ENCODE peak calls at places on chromosomes 12 and 14, in five cellular contexts. One of them, this sample, is unnamed.
A peak's percentile ranks its signal among the peaks of the same experiment; 100 is the strongest.

GRCh38 chr12:111396726-111397445 is 8.8 kb upstream of the SH2B3 start:
- DNase-seq in NCI-H2107: peak; percentile 51
- DNase-seq in foreskin fibroblast: peak; percentile 96
- DNase-seq in COR-L47: peak; percentile 78
- DNase-seq in NCI-H1092 treated with DMSO at 0.1 percent for 48 hours: peak; percentile 45
- DNase-seq in this sample: peak; percentile 61

GRCh38 chr14:106491851-106492250 is 965.5 kb downstream of the TMEM121 start:
- DNase-seq in NCI-H2107: no peak
- DNase-seq in foreskin fibroblast: no peak
- DNase-seq in COR-L47: peak; percentile 9
- DNase-seq in NCI-H1092 treated with DMSO at 0.1 percent for 48 hours: no peak
- DNase-seq in this sample: no peak

GRCh38 chr12:128911861-128912260 is 58.6 kb downstream of the GLT1D1 start:
- DNase-seq in NCI-H2107: no peak
- DNase-seq in foreskin fibroblast: no peak
- DNase-seq in COR-L47: no peak
- DNase-seq in NCI-H1092 treated with DMSO at 0.1 percent for 48 hours: no peak
- DNase-seq in this sample: no peak

GRCh38 chr12:58502236-58502635 is 418.1 kb downstream of the LRIG3 start:
- DNase-seq in NCI-H2107: no peak
- DNase-seq in foreskin fibroblast: no peak
- DNase-seq in COR-L47: peak; percentile 96
- DNase-seq in NCI-H1092 treated with DMSO at 0.1 percent for 48 hours: peak; percentile 94
- DNase-seq in this sample: peak; percentile 27

GRCh38 chr12:28017873-28018255 is 45.3 kb upstream of the PTHLH start:
- DNase-seq in NCI-H2107: no peak
- DNase-seq in foreskin fibroblast: no peak
- DNase-seq in COR-L47: no peak
- DNase-seq in NCI-H1092 treated with DMSO at 0.1 percent for 48 hours: no peak
- DNase-seq in this sample: no peak

GRCh38 chr14:52650774-52651173 is 44.6 kb downstream of the ERO1A start:
- DNase-seq in NCI-H2107: no peak
- DNase-seq in foreskin fibroblast: no peak
- DNase-seq in COR-L47: no peak
- DNase-seq in NCI-H1092 treated with DMSO at 0.1 percent for 48 hours: no peak
- DNase-seq in this sample: peak; percentile 25

GRCh38 chr12:127785535-127785934 is 481.4 kb upstream of the TMEM132C start:
- DNase-seq in NCI-H2107: no peak
- DNase-seq in foreskin fibroblast: peak; percentile 2
- DNase-seq in COR-L47: no peak
- DNase-seq in NCI-H1092 treated with DMSO at 0.1 percent for 48 hours: no peak
- DNase-seq in this sample: no peak

GRCh38 chr12:102965281-102966155 is 8.0 kb downstream of the ASCL1 start:
- DNase-seq in NCI-H2107: no peak
- DNase-seq in foreskin fibroblast: no peak
- DNase-seq in COR-L47: peak; percentile 73
- DNase-seq in NCI-H1092 treated with DMSO at 0.1 percent for 48 hours: peak; percentile 37
- DNase-seq in this sample: no peak

GRCh38 chr12:25690996-25691864 is 138.1 kb upstream of the LMNTD1 start:
- DNase-seq in NCI-H2107: no peak
- DNase-seq in foreskin fibroblast: no peak
- DNase-seq in COR-L47: no peak
- DNase-seq in NCI-H1092 treated with DMSO at 0.1 percent for 48 hours: no peak
- DNase-seq in this sample: no peak

GRCh38 chr14:28097585-28097984 is 669.0 kb upstream of the FOXG1 start:
- DNase-seq in NCI-H2107: no peak
- DNase-seq in foreskin fibroblast: no peak
- DNase-seq in COR-L47: no peak
- DNase-seq in NCI-H1092 treated with DMSO at 0.1 percent for 48 hours: no peak
- DNase-seq in this sample: no peak

GRCh38 chr12:81350309-81350708 is 272.4 kb downstream of the ACSS3 start:
- DNase-seq in NCI-H2107: no peak
- DNase-seq in foreskin fibroblast: no peak
- DNase-seq in COR-L47: no peak
- DNase-seq in NCI-H1092 treated with DMSO at 0.1 percent for 48 hours: no peak
- DNase-seq in this sample: no peak

GRCh38 chr12:10771132-10771733 is 31.2 kb downstream of the TAS2R7 start:
- DNase-seq in NCI-H2107: no peak
- DNase-seq in foreskin fibroblast: peak; percentile 14
- DNase-seq in COR-L47: no peak
- DNase-seq in NCI-H1092 treated with DMSO at 0.1 percent for 48 hours: peak; percentile 38
- DNase-seq in this sample: no peak

GRCh38 chr12:75011120-75011519 is 198.5 kb downstream of the KCNC2 start:
- DNase-seq in NCI-H2107: no peak
- DNase-seq in foreskin fibroblast: no peak
- DNase-seq in COR-L47: no peak
- DNase-seq in NCI-H1092 treated with DMSO at 0.1 percent for 48 hours: no peak
- DNase-seq in this sample: no peak

GRCh38 chr12:3273409-3273853 is 196.3 kb downstream of the TSPAN9 start:
- DNase-seq in NCI-H2107: no peak
- DNase-seq in foreskin fibroblast: peak; percentile 34
- DNase-seq in COR-L47: no peak
- DNase-seq in NCI-H1092 treated with DMSO at 0.1 percent for 48 hours: no peak
- DNase-seq in this sample: no peak

GRCh38 chr12:55624056-55624455 is 12.6 kb upstream of the OR10P1 start:
- DNase-seq in NCI-H2107: no peak
- DNase-seq in foreskin fibroblast: no peak
- DNase-seq in COR-L47: no peak
- DNase-seq in NCI-H1092 treated with DMSO at 0.1 percent for 48 hours: no peak
- DNase-seq in this sample: no peak

GRCh38 chr12:507261-507853 is 47.6 kb downstream of the B4GALNT3 start:
- DNase-seq in NCI-H2107: no peak
- DNase-seq in foreskin fibroblast: no peak
- DNase-seq in COR-L47: no peak
- DNase-seq in NCI-H1092 treated with DMSO at 0.1 percent for 48 hours: no peak
- DNase-seq in this sample: no peak

GRCh38 chr12:133106253-133106652 is 23.8 kb downstream of the ZNF891 start:
- DNase-seq in NCI-H2107: no peak
- DNase-seq in foreskin fibroblast: no peak
- DNase-seq in COR-L47: no peak
- DNase-seq in NCI-H1092 treated with DMSO at 0.1 percent for 48 hours: no peak
- DNase-seq in this sample: no peak

GRCh38 chr14:75215520-75215919 is 39.1 kb upstream of the TMED10 start:
- DNase-seq in NCI-H2107: no peak
- DNase-seq in foreskin fibroblast: no peak
- DNase-seq in COR-L47: no peak
- DNase-seq in NCI-H1092 treated with DMSO at 0.1 percent for 48 hours: no peak
- DNase-seq in this sample: no peak

GRCh38 chr12:103908877-103909276 is 21.3 kb upstream of the HSP90B1 start:
- DNase-seq in NCI-H2107: no peak
- DNase-seq in foreskin fibroblast: peak; percentile 40
- DNase-seq in COR-L47: no peak
- DNase-seq in NCI-H1092 treated with DMSO at 0.1 percent for 48 hours: no peak
- DNase-seq in this sample: no peak

GRCh38 chr14:91329615-91330014 is 85.1 kb upstream of the GPR68 start:
- DNase-seq in NCI-H2107: no peak
- DNase-seq in foreskin fibroblast: no peak
- DNase-seq in COR-L47: peak; percentile 11
- DNase-seq in NCI-H1092 treated with DMSO at 0.1 percent for 48 hours: no peak
- DNase-seq in this sample: no peak

GRCh38 chr12:27003421-27004311 is 10.5 kb downstream of the TM7SF3 start:
- DNase-seq in NCI-H2107: no peak
- DNase-seq in foreskin fibroblast: no peak
- DNase-seq in COR-L47: no peak
- DNase-seq in NCI-H1092 treated with DMSO at 0.1 percent for 48 hours: no peak
- DNase-seq in this sample: peak; percentile 30

GRCh38 chr12:92756905-92757598 is 54.3 kb downstream of the PLEKHG7 start:
- DNase-seq in NCI-H2107: no peak
- DNase-seq in foreskin fibroblast: no peak
- DNase-seq in COR-L47: no peak
- DNase-seq in NCI-H1092 treated with DMSO at 0.1 percent for 48 hours: no peak
- DNase-seq in this sample: no peak

GRCh38 chr14:76348898-76349297 is 27.0 kb upstream of the ESRRB start:
- DNase-seq in NCI-H2107: no peak
- DNase-seq in foreskin fibroblast: peak; percentile 79
- DNase-seq in COR-L47: no peak
- DNase-seq in NCI-H1092 treated with DMSO at 0.1 percent for 48 hours: no peak
- DNase-seq in this sample: no peak

GRCh38 chr14:72715215-72715909 is 178.5 kb downstream of the DPF3 start:
- DNase-seq in NCI-H2107: no peak
- DNase-seq in foreskin fibroblast: no peak
- DNase-seq in COR-L47: no peak
- DNase-seq in NCI-H1092 treated with DMSO at 0.1 percent for 48 hours: no peak
- DNase-seq in this sample: no peak

GRCh38 chr14:52950410-52950897 is 396 bp downstream of the FERMT2 start:
- DNase-seq in NCI-H2107: no peak
- DNase-seq in foreskin fibroblast: peak; percentile 32
- DNase-seq in COR-L47: no peak
- DNase-seq in NCI-H1092 treated with DMSO at 0.1 percent for 48 hours: peak; percentile 50
- DNase-seq in this sample: peak; percentile 40

GRCh38 chr14:54048736-54049135 is 92.1 kb upstream of the BMP4 start:
- DNase-seq in NCI-H2107: no peak
- DNase-seq in foreskin fibroblast: no peak
- DNase-seq in COR-L47: no peak
- DNase-seq in NCI-H1092 treated with DMSO at 0.1 percent for 48 hours: no peak
- DNase-seq in this sample: no peak

GRCh38 chr14:33840797-33841196 is 110.1 kb downstream of the EGLN3 start:
- DNase-seq in NCI-H2107: no peak
- DNase-seq in foreskin fibroblast: no peak
- DNase-seq in COR-L47: no peak
- DNase-seq in NCI-H1092 treated with DMSO at 0.1 percent for 48 hours: no peak
- DNase-seq in this sample: no peak

GRCh38 chr14:31703056-31703455 is 141.9 kb downstream of the NUBPL start:
- DNase-seq in NCI-H2107: no peak
- DNase-seq in foreskin fibroblast: no peak
- DNase-seq in COR-L47: no peak
- DNase-seq in NCI-H1092 treated with DMSO at 0.1 percent for 48 hours: no peak
- DNase-seq in this sample: no peak

GRCh38 chr12:53048780-53049401 is 974 bp upstream of the TNS2 start:
- DNase-seq in NCI-H2107: no peak
- DNase-seq in foreskin fibroblast: peak; percentile 79
- DNase-seq in COR-L47: no peak
- DNase-seq in NCI-H1092 treated with DMSO at 0.1 percent for 48 hours: no peak
- DNase-seq in this sample: no peak

GRCh38 chr14:52086755-52087154 is 17.9 kb upstream of the NID2 start:
- DNase-seq in NCI-H2107: no peak
- DNase-seq in foreskin fibroblast: no peak
- DNase-seq in COR-L47: no peak
- DNase-seq in NCI-H1092 treated with DMSO at 0.1 percent for 48 hours: no peak
- DNase-seq in this sample: no peak

GRCh38 chr12:55978393-55978792 is 4.5 kb downstream of the RAB5B start:
- DNase-seq in NCI-H2107: no peak
- DNase-seq in foreskin fibroblast: no peak
- DNase-seq in COR-L47: no peak
- DNase-seq in NCI-H1092 treated with DMSO at 0.1 percent for 48 hours: no peak
- DNase-seq in this sample: no peak

GRCh38 chr14:30651934-30652333 is 29.8 kb downstream of the SCFD1 start:
- DNase-seq in NCI-H2107: no peak
- DNase-seq in foreskin fibroblast: no peak
- DNase-seq in COR-L47: no peak
- DNase-seq in NCI-H1092 treated with DMSO at 0.1 percent for 48 hours: no peak
- DNase-seq in this sample: no peak

GRCh38 chr14:106163316-106163715 is 636.9 kb downstream of the TMEM121 start:
- DNase-seq in NCI-H2107: no peak
- DNase-seq in foreskin fibroblast: no peak
- DNase-seq in COR-L47: no peak
- DNase-seq in NCI-H1092 treated with DMSO at 0.1 percent for 48 hours: no peak
- DNase-seq in this sample: no peak

GRCh38 chr12:26429070-26429691 is 233.8 kb downstream of the SSPN start:
- DNase-seq in NCI-H2107: no peak
- DNase-seq in foreskin fibroblast: no peak
- DNase-seq in COR-L47: no peak
- DNase-seq in NCI-H1092 treated with DMSO at 0.1 percent for 48 hours: no peak
- DNase-seq in this sample: no peak

GRCh38 chr12:39553476-39553875 is 66.1 kb downstream of the ABCD2 start:
- DNase-seq in NCI-H2107: no peak
- DNase-seq in foreskin fibroblast: no peak
- DNase-seq in COR-L47: no peak
- DNase-seq in NCI-H1092 treated with DMSO at 0.1 percent for 48 hours: no peak
- DNase-seq in this sample: no peak

GRCh38 chr12:52433501-52434095 is 573 bp downstream of the KRT75 start:
- DNase-seq in NCI-H2107: no peak
- DNase-seq in foreskin fibroblast: no peak
- DNase-seq in COR-L47: no peak
- DNase-seq in NCI-H1092 treated with DMSO at 0.1 percent for 48 hours: no peak
- DNase-seq in this sample: no peak

GRCh38 chr14:67666733-67667132 is 7.7 kb downstream of the VTI1B start:
- DNase-seq in NCI-H2107: no peak
- DNase-seq in foreskin fibroblast: no peak
- DNase-seq in COR-L47: no peak
- DNase-seq in NCI-H1092 treated with DMSO at 0.1 percent for 48 hours: no peak
- DNase-seq in this sample: no peak

GRCh38 chr14:101604228-101604934 is 43.1 kb downstream of the DIO3 start:
- DNase-seq in NCI-H2107: no peak
- DNase-seq in foreskin fibroblast: no peak
- DNase-seq in COR-L47: no peak
- DNase-seq in NCI-H1092 treated with DMSO at 0.1 percent for 48 hours: no peak
- DNase-seq in this sample: no peak